ENCODE peak calls at places on chromosomes 1 and 21, in nine cellular contexts. B, P, C, J, E, Y, U, W and I are unnamed samples.

GRCh38 chr1:88920845-88921244 is 29.5 kb upstream of the GTF2B start:
- DNase-seq in C (no peak), W (no peak), B (no peak), J (no peak), Y (no peak), P (no peak), U (no peak), E (no peak), I (no peak)

GRCh38 chr1:163072658-163073057 is 3.5 kb downstream of the RGS4 start:
- DNase-seq in E (no peak), C (no peak), U (no peak), B (no peak), W (peak; percentile 73), P (no peak), J (no peak), Y (no peak), I (no peak)

GRCh38 chr1:13228343-13228781 is 2.4 kb upstream of the PRAMEF18 start:
- DNase-seq in J (no peak), W (no peak), E (no peak), Y (no peak), C (no peak), B (no peak), P (peak; percentile 46), U (no peak), I (no peak)

GRCh38 chr1:77614037-77614436 is 68.4 kb downstream of the ZZZ3 start:
- DNase-seq in B (no peak), U (no peak), P (no peak), J (no peak), C (no peak), W (no peak), Y (no peak), E (no peak), I (no peak)

GRCh38 chr1:89589515-89589914 is 43.4 kb upstream of the LRRC8C start:
- DNase-seq in W (peak; percentile 68), U (no peak), P (no peak), Y (no peak), E (no peak), B (no peak), C (no peak), J (no peak), I (no peak)

GRCh38 chr1:206001476-206001888 is 1.7 kb downstream of the RAB7B start:
- DNase-seq in J (peak; percentile 40), U (no peak), E (peak; percentile 51), P (peak; percentile 60), W (peak; percentile 98), C (peak; percentile 80), Y (peak; percentile 71), B (no peak), I (peak; percentile 28)

GRCh38 chr1:177983824-177984528 is 14.1 kb upstream of the SEC16B start:
- DNase-seq in B (no peak), W (peak; percentile 94), E (peak; percentile 50), C (peak; percentile 92), J (peak; percentile 44), P (no peak), Y (no peak), U (no peak), I (no peak)

GRCh38 chr1:240575976-240576666 is 35.8 kb downstream of the GREM2 start:
- DNase-seq in B (no peak), U (peak; percentile 28), W (peak; percentile 61), P (no peak), C (no peak), J (no peak), Y (no peak), E (no peak), I (no peak)

GRCh38 chr1:248858096-248858890 is 592 bp downstream of the ZNF692 start:
- DNase-seq in W (peak; percentile 45), B (peak; percentile 69), C (no peak), J (peak; percentile 70), Y (peak; percentile 92), E (peak; percentile 81), P (peak; percentile 76), U (peak; percentile 9), I (no peak)

GRCh38 chr21:31671146-31671716 is 11.7 kb downstream of the SOD1 start:
- DNase-seq in E (no peak), C (no peak), J (no peak), P (no peak), W (no peak), U (no peak), B (no peak), Y (no peak), I (no peak)

GRCh38 chr1:91478693-91479234 is 21.9 kb upstream of the CDC7 start:
- DNase-seq in Y (no peak), B (no peak), U (no peak), C (no peak), P (no peak), E (no peak), W (peak; percentile 2), J (no peak), I (no peak)

GRCh38 chr1:24058671-24059455 is 53.1 kb downstream of the MYOM3 start:
- DNase-seq in U (no peak), J (no peak), B (no peak), P (no peak), C (no peak), W (no peak), Y (no peak), E (no peak), I (no peak)

GRCh38 chr1:209675567-209676154 is 449 bp downstream of the G0S2 start:
- DNase-seq in P (no peak), E (peak; percentile 57), B (peak; percentile 56), W (peak; percentile 27), J (peak; percentile 41), Y (peak; percentile 86), U (no peak), C (no peak), I (no peak)

GRCh38 chr1:167182571-167183320 is 37.9 kb upstream of the POU2F1 start:
- DNase-seq in P (no peak), U (no peak), W (no peak), J (no peak), B (no peak), E (no peak), C (no peak), Y (no peak), I (no peak)

GRCh38 chr1:229842302-229843255 is 216.5 kb downstream of the URB2 start:
- DNase-seq in E (no peak), J (no peak), U (no peak), B (no peak), Y (no peak), C (no peak), W (no peak), P (no peak), I (no peak)

GRCh38 chr1:229839800-229840199 is 213.8 kb downstream of the URB2 start:
- DNase-seq in J (no peak), B (no peak), C (no peak), E (no peak), Y (no peak), W (no peak), P (no peak), U (no peak), I (no peak)

GRCh38 chr1:229843627-229844238 is 217.7 kb downstream of the URB2 start:
- DNase-seq in E (no peak), W (no peak), B (no peak), Y (no peak), U (no peak), C (no peak), J (peak; percentile 61), P (no peak), I (peak; percentile 8)

GRCh38 chr1:229844675-229845074 is 218.6 kb downstream of the URB2 start:
- DNase-seq in P (peak; percentile 47), W (no peak), Y (no peak), J (no peak), E (no peak), C (no peak), U (no peak), B (no peak), I (no peak)

GRCh38 chr1:229841230-229841629 is 215.2 kb downstream of the URB2 start:
- DNase-seq in C (no peak), W (no peak), Y (no peak), E (no peak), J (no peak), U (no peak), P (no peak), B (no peak), I (no peak)
- H3K27ac ChIP-seq in C (no peak overlapping the region), W (no peak overlapping the region), Y (no peak overlapping the region), E (no peak overlapping the region), J (peak overlapping the region; percentile 28), U (no peak overlapping the region), P (no peak overlapping the region), B (no peak overlapping the region), I (no peak overlapping the region)

GRCh38 chr1:19813651-19813960 is 1.5 kb downstream of the RNF186 start:
- DNase-seq in Y (no peak), U (no peak), C (no peak), W (no peak), J (no peak), B (no peak), P (no peak), E (no peak), I (no peak)
- H3K27ac ChIP-seq in Y (no peak overlapping the region), U (no peak overlapping the region), C (no peak overlapping the region), W (no peak overlapping the region), J (no peak overlapping the region), B (no peak overlapping the region), P (no peak overlapping the region), E (no peak overlapping the region), I (no peak overlapping the region)

GRCh38 chr1:48051466-48052126 is 54.4 kb upstream of the TRABD2B start:
- DNase-seq in W (no peak), Y (no peak), P (no peak), E (no peak), J (no peak), U (no peak), C (no peak), B (no peak), I (no peak)

GRCh38 chr1:48048980-48049379 is 51.8 kb upstream of the TRABD2B start:
- DNase-seq in W (no peak), B (no peak), C (no peak), Y (no peak), J (no peak), P (no peak), U (no peak), E (no peak), I (no peak)

GRCh38 chr1:48047116-48047515 is 49.9 kb upstream of the TRABD2B start:
- DNase-seq in P (no peak), J (no peak), E (no peak), W (peak; percentile 23), B (no peak), C (no peak), Y (no peak), U (no peak), I (no peak)

GRCh38 chr1:48049823-48050539 is 52.8 kb upstream of the TRABD2B start:
- DNase-seq in B (no peak), E (no peak), C (no peak), W (no peak), J (no peak), Y (no peak), U (no peak), P (no peak), I (no peak)

DNA sequence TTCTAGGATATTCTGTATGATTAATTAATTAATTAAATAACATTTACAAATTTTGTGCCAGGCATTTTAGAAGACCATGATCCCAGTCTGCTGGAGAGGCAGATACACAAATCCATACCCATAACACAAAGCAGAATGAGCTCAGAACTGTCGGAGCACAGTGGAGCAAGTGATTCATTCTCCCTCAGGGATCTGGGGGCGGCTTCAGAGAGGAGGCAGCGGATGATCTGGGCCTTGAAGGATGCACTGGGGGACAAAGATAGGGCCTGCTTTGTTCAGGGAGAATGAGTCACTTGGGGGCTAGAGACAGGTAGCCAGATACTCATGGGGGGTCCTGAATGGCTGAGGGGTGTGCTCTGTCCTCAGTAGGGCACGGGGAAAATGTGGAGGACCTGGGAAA is 50.9 kb upstream of the TRABD2B start:
- DNase-seq in U (no peak), J (peak; percentile 41), P (no peak), B (no peak), Y (no peak), W (peak; percentile 36), E (no peak), C (no peak), I (no peak)
- H3K27ac ChIP-seq in U (no peak overlapping the region), J (no peak overlapping the region), P (no peak overlapping the region), B (peak overlapping the region; percentile 31), Y (no peak overlapping the region), W (peak overlapping the region; percentile 68), E (no peak overlapping the region), C (no peak overlapping the region), I (no peak overlapping the region)

GRCh38 chr1:170518185-170518834 is 13.7 kb upstream of the GORAB start:
- DNase-seq in P (no peak), Y (no peak), C (no peak), B (no peak), E (no peak), W (no peak), J (no peak), U (no peak), I (no peak)
- H3K27ac ChIP-seq in P (no peak overlapping the region), Y (no peak overlapping the region), C (no peak overlapping the region), B (no peak overlapping the region), E (no peak overlapping the region), W (no peak overlapping the region), J (no peak overlapping the region), U (no peak overlapping the region), I (no peak overlapping the region)